ENCODE peak calls at places on chromosome 7, in seven cellular contexts. Z is uterus, B is aorta, I is heart left ventricle, R is H7, Y is fibroblast of lung, T is left ventricle myocardium inferior. J is an unnamed sample. For H3K36me3, the result is how much of the 10 kb centered on the place peaks cover.

GRCh38 chr7:83957333-83957732 is 237.3 kb downstream of the SEMA3A start:
- DNase-seq in Z (no peak), B (no peak), I (no peak), R (no peak), Y (no peak), T (no peak), J (peak)

GRCh38 chr7:1858435-1859265 is 188.6 kb downstream of the ELFN1 start:
- DNase-seq in Z (no peak), B (peak), I (peak), R (no peak), Y (no peak), T (no peak), J (no peak)

GRCh38 chr7:80781146-80781545 is 137.7 kb downstream of the SEMA3C start:
- DNase-seq in Z (no peak), B (no peak), I (no peak), R (no peak), Y (no peak), T (no peak), J (no peak)

GRCh38 chr7:54985405-54986360 is 33.1 kb upstream of the EGFR start:
- DNase-seq in Z (no peak), B (no peak), I (no peak), R (no peak), Y (peak), T (no peak), J (peak)

GRCh38 chr7:8389898-8390642 is 43.3 kb upstream of the NXPH1 start:
- DNase-seq in Z (peak), B (no peak), I (no peak), R (peak), Y (no peak), T (no peak), J (peak)

GRCh38 chr7:15288746-15289145 is 273.1 kb downstream of the AGMO start:
- DNase-seq in Z (no peak), B (no peak), I (no peak), R (no peak), Y (peak), T (no peak), J (no peak)

GRCh38 chr7:35487402-35487801 is 207.5 kb downstream of the HERPUD2 start:
- DNase-seq in Z (no peak), B (no peak), I (no peak), R (no peak), Y (no peak), T (no peak), J (no peak)

GRCh38 chr7:5414876-5415275 is 8.8 kb downstream of the TNRC18 start:
- DNase-seq in Z (peak), B (no peak), I (no peak), R (peak), Y (peak), T (no peak), J (no peak)

GRCh38 chr7:17506090-17506489 is 207.6 kb downstream of the AHR start:
- DNase-seq in Z (no peak), B (no peak), I (no peak), R (no peak), Y (peak), T (no peak), J (no peak)

GRCh38 chr7:98569606-98570337 is 47.3 kb upstream of the NPTX2 start:
- DNase-seq in Z (no peak), B (no peak), I (peak), R (no peak), Y (no peak), T (peak), J (no peak)

GRCh38 chr7:95470452-95470851 is 15.3 kb upstream of the ASB4 start:
- DNase-seq in Z (no peak), B (no peak), I (no peak), R (no peak), Y (peak), T (no peak), J (no peak)

GRCh38 chr7:84110400-84110799 is 84.2 kb downstream of the SEMA3A start:
- DNase-seq in Z (no peak), B (no peak), I (no peak), R (peak), Y (no peak), T (no peak), J (no peak)

GRCh38 chr7:101550641-101551531 is 78.2 kb downstream of the MYL10 start:
- DNase-seq in Z (peak), B (peak), I (peak), R (peak), Y (peak), T (no peak), J (peak)

GRCh38 chr7:70719120-70719519 is 412.8 kb upstream of the GALNT17 start:
- DNase-seq in Z (no peak), B (no peak), I (no peak), R (no peak), Y (no peak), T (no peak), J (no peak)

GRCh38 chr7:75054744-75055527 is 18.7 kb downstream of the RCC1L start:
- DNase-seq in Z (peak), B (peak), I (peak), R (no peak), Y (peak), T (peak), J (peak)

GRCh38 chr7:98202367-98203195 is 8.7 kb upstream of the BHLHA15 start:
- DNase-seq in Z (no peak), B (no peak), I (peak), R (no peak), Y (no peak), T (no peak), J (no peak)

GRCh38 chr7:95758187-95758586 is 14.2 kb upstream of the DYNC1I1 start:
- DNase-seq in Z (no peak), B (no peak), I (no peak), R (no peak), Y (no peak), T (no peak), J (no peak)

GRCh38 chr7:83456413-83456812 is 192.5 kb downstream of the SEMA3E start:
- DNase-seq in Z (no peak), B (no peak), I (no peak), R (no peak), Y (no peak), T (no peak), J (no peak)

GRCh38 chr7:130891254-130892094 is 157.5 kb upstream of the KLF14 start:
- DNase-seq in Z (peak), B (peak), I (peak), R (no peak), Y (peak), T (no peak), J (peak)

GRCh38 chr7:7959979-7960670 is 8.5 kb upstream of the GLCCI1 start:
- DNase-seq in Z (no peak), B (no peak), I (no peak), R (no peak), Y (no peak), T (no peak), J (no peak)

GRCh38 chr7:57308631-57309408 is 141.2 kb upstream of the ZNF716 start:
- DNase-seq in Z (no peak), B (no peak), I (no peak), R (peak), Y (no peak), T (peak), J (peak)

GRCh38 chr7:45601816-45602540 is 27.8 kb downstream of the ADCY1 start:
- DNase-seq in Z (no peak), B (no peak), I (no peak), R (peak), Y (no peak), T (no peak), J (no peak)

GRCh38 chr7:150969483-150969874 is 8.6 kb downstream of the KCNH2 start:
- DNase-seq in Z (no peak), B (no peak), I (peak), R (no peak), Y (no peak), T (no peak), J (no peak)

GRCh38 chr7:155470686-155471638 is 13.0 kb downstream of the EN2 start:
- DNase-seq in Z (no peak), B (no peak), I (no peak), R (peak), Y (no peak), T (no peak), J (no peak)

GRCh38 chr7:130938661-130939060 is 204.7 kb upstream of the KLF14 start:
- DNase-seq in Z (no peak), B (no peak), I (no peak), R (no peak), Y (peak), T (no peak), J (no peak)

GRCh38 chr7:15086171-15086745 is 183.7 kb upstream of the DGKB start:
- DNase-seq in Z (no peak), B (no peak), I (no peak), R (no peak), Y (peak), T (no peak), J (no peak)

GRCh38 chr7:133313575-133313974 is 60.7 kb downstream of the EXOC4 start:
- DNase-seq in Z (no peak), B (no peak), I (no peak), R (no peak), Y (no peak), T (no peak), J (no peak)

GRCh38 chr7:44112997-44113763 is 9.0 kb downstream of the AEBP1 start:
- DNase-seq in Z (no peak), B (peak), I (no peak), R (peak), Y (no peak), T (no peak), J (no peak)

GRCh38 chr7:127782550-127783266 is 130.7 kb downstream of the SND1 start:
- DNase-seq in Z (no peak), B (no peak), I (no peak), R (no peak), Y (peak), T (no peak), J (peak)

GRCh38 chr7:139574618-139575337 is 51.3 kb downstream of the CLEC2L start:
- DNase-seq in Z (no peak), B (no peak), I (no peak), R (no peak), Y (no peak), T (peak), J (no peak)

GRCh38 chr7:149669121-149669818 is 104.1 kb downstream of the ZNF467 start:
- DNase-seq in Z (no peak), B (no peak), I (no peak), R (no peak), Y (no peak), T (no peak), J (no peak)

GRCh38 chr7:86339051-86339450 is 304.7 kb upstream of the GRM3 start:
- DNase-seq in Z (no peak), B (no peak), I (no peak), R (no peak), Y (no peak), T (no peak), J (no peak)

GRCh38 chr7:95205821-95206220 is 118.5 kb downstream of the PON1 start:
- DNase-seq in Z (no peak), B (no peak), I (no peak), R (no peak), Y (peak), T (no peak), J (no peak)

GRCh38 chr7:8125680-8126444 is 136.1 kb downstream of the ICA1 start:
- DNase-seq in Z (no peak), B (peak), I (no peak), R (no peak), Y (no peak), T (no peak), J (no peak)

GRCh38 chr7:138520742-138521141 is 60.7 kb downstream of the TRIM24 start:
- DNase-seq in Z (no peak), B (no peak), I (no peak), R (no peak), Y (no peak), T (no peak), J (no peak)

GRCh38 chr7:138524259-138524658 is 64.2 kb downstream of the TRIM24 start:
- DNase-seq in Z (no peak), B (no peak), I (no peak), R (no peak), Y (no peak), T (no peak), J (no peak)

GRCh38 chr7:138521837-138522461 is 61.9 kb downstream of the TRIM24 start:
- DNase-seq in Z (no peak), B (no peak), I (no peak), R (no peak), Y (no peak), T (no peak), J (no peak)

GRCh38 chr7:138515001-138515528 is 55.0 kb downstream of the TRIM24 start:
- DNase-seq in Z (no peak), B (no peak), I (no peak), R (no peak), Y (no peak), T (no peak), J (no peak)

GRCh38 chr7:138519061-138519798 is 59.2 kb downstream of the TRIM24 start:
- DNase-seq in Z (no peak), B (no peak), I (no peak), R (no peak), Y (no peak), T (no peak), J (no peak)
- H3K36me3 ChIP-seq in Z (under half), B (under half), I (under half), R (under half), Y (under half), T (under half), J (under half)

GRCh38 chr7:844514-844913 is 12.2 kb downstream of the SUN1 start:
- DNase-seq in Z (no peak), B (no peak), I (peak), R (no peak), Y (no peak), T (no peak), J (no peak)
- H3K36me3 ChIP-seq in Z (under half), B (under half), I (half or more), R (under half), Y (under half), T (half or more), J (under half)

DNA sequence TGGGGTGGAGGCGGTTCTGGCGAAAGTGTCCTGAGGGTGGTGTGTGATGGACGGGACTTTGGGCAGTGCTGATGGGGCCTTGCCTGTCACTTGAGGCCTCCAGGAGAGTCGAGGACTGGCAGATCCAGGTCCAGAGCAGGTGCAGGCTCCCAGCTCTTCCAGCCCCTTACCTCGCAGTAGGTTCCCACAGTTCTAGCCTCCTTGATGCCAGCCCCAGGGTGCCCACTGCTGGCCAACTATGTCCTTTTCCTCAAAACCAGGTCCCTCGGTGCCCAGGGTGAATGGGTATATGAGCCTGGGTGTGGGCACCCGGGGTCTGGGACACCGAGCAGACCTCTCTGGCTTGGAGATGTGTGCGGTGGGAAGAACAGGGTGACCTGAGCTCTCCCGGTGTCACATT is 8.3 kb downstream of the FAM20C start:
- DNase-seq in Z (no peak), B (no peak), I (no peak), R (no peak), Y (no peak), T (no peak), J (no peak)
- H3K36me3 ChIP-seq in Z (under half), B (under half), I (half or more), R (under half), Y (half or more), T (half or more), J (under half)

DNA sequence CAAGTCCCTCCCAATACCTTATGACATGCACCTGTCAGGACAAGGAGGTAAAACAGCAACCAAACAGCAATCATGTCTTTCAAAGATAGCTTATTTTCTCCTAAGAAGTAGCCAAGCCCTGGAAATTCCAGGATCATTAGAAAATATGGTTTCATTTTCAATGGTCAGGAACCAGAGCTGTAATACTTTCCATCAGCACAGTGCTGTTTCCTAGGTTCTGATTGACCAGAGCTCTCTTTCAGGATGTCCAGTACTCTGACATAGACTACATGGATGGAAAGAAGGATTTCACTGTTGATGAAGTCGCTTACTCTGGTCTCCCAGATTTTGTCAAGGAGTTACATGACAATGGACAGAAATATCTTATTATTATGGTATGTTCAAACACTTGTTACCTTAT is 29.0 kb downstream of the MGAM2 start:
- DNase-seq in Z (no peak), B (no peak), I (no peak), R (no peak), Y (no peak), T (no peak), J (no peak)
- H3K36me3 ChIP-seq in Z (under half), B (under half), I (under half), R (under half), Y (under half), T (under half), J (under half)

GRCh38 chr7:66143876-66144332 is 29.3 kb downstream of the CRCP start:
- DNase-seq in Z (no peak), B (no peak), I (no peak), R (no peak), Y (no peak), T (no peak), J (no peak)

GRCh38 chr7:66142996-66143395 is 28.3 kb downstream of the CRCP start:
- DNase-seq in Z (no peak), B (no peak), I (no peak), R (no peak), Y (no peak), T (no peak), J (no peak)

GRCh38 chr7:66142334-66142733 is 27.7 kb downstream of the CRCP start:
- DNase-seq in Z (no peak), B (no peak), I (no peak), R (no peak), Y (no peak), T (no peak), J (no peak)

GRCh38 chr7:66146701-66147100 is 32.1 kb downstream of the CRCP start:
- DNase-seq in Z (no peak), B (no peak), I (no peak), R (no peak), Y (no peak), T (no peak), J (no peak)

DNA sequence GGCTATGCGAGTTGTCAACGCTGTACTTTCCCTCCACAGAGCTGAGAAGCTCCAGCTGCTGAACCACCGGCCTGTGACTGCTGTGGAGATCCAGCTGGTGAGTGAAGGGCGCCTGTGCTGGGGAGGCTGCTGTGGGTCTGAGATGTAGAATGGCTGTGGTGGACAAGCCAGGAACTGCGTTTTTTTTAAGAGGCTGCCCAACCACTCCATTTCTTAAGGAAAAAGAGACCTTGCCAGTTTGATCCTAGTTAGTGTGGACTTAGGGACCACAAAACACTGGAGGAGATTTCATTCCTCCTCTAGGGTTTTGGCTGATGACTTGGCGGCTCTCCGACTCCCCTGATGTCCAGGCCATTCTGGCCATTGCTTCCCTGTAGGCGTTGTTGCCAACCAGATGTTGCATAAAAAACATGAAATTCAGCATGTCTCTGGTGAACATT is 30.8 kb downstream of the CRCP start:
- DNase-seq in Z (peak), B (peak), I (peak), R (no peak), Y (no peak), T (peak), J (no peak)
- H3K36me3 ChIP-seq in Z (under half), B (under half), I (half or more), R (under half), Y (under half), T (under half), J (under half)

DNA sequence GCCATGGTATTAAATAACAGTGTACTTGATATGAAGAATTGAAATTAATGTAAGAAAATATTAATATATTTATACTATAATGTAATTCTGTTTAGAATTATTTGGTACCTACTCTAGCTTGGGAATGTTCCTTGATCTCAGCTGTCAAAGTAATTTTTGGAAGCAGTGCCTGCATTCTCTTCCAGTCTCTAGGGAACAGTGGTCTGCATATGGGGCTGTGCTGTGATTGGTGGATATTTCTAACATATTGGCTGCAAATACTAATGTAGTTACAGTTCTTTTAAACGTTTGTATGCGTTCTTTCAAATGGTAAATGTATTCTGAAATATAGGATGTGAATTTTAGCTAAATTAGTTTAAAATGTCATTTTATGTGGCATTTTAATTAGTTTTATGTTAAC is 87.2 kb downstream of the PHF14 start:
- DNase-seq in Z (no peak), B (no peak), I (no peak), R (no peak), Y (no peak), T (no peak), J (no peak)
- H3K36me3 ChIP-seq in Z (under half), B (under half), I (under half), R (under half), Y (under half), T (under half), J (under half)

GRCh38 chr7:47379629-47380324 is 202.1 kb downstream of the TNS3 start:
- DNase-seq in Z (peak), B (peak), I (peak), R (peak), Y (peak), T (peak), J (peak)
- H3K36me3 ChIP-seq in Z (under half), B (under half), I (under half), R (under half), Y (under half), T (under half), J (half or more)

GRCh38 chr7:122143376-122143750 is 686 bp downstream of the AASS start:
- DNase-seq in Z (peak), B (peak), I (peak), R (peak), Y (peak), T (peak), J (peak)

GRCh38 chr7:122145937-122146336 is 1.9 kb upstream of the AASS start:
- DNase-seq in Z (no peak), B (no peak), I (no peak), R (no peak), Y (no peak), T (no peak), J (no peak)

GRCh38 chr7:122148878-122149277 is 4.8 kb upstream of the AASS start:
- DNase-seq in Z (no peak), B (no peak), I (no peak), R (no peak), Y (no peak), T (no peak), J (no peak)

GRCh38 chr7:122143751-122144711 is at the start of gene AASS:
- DNase-seq in Z (peak), B (peak), I (peak), R (peak), Y (peak), T (peak), J (peak)

DNA sequence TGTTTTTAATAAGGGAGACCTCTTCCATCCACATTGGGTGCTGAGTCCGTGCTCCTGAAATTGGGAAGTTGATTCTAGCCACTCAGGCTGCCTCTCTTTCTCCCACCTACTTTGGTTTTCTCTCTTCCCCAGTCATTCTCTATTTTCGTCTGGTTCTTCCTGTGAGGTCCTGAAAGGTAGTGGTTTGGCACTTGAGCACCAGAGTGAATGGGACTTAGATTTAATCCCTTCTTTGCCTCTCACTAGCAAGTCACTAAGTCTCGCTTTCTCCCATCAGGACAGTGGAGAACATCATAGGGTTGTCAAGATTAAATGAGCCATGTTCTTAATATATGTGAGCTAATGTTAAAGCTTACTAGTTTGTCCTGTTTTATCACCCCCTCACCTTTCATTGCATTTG is 4.0 kb upstream of the AASS start:
- DNase-seq in Z (no peak), B (no peak), I (no peak), R (no peak), Y (no peak), T (no peak), J (no peak)
- H3K36me3 ChIP-seq in Z (under half), B (under half), I (under half), R (under half), Y (under half), T (under half), J (under half)